ENCODE peak calls at places on chromosomes 12 and 14, in ten cellular contexts. One of them, this sample, is unnamed.
A peak's percentile ranks its signal among the peaks of the same experiment; 100 is the strongest.

GRCh38 chr12:96487214-96487613 is 2.2 kb upstream of the CFAP54 start:
- DNase-seq in mucosa of descending colon: no peak
- DNase-seq in neural crest cell: no peak
- DNase-seq in uterus: no peak
- DNase-seq in AG09309: peak; percentile 54
- DNase-seq in upper lobe of left lung: no peak
- DNase-seq in nephron progenitor cell: no peak
- DNase-seq in endothelial cell: no peak
- DNase-seq in GM12865: no peak
- DNase-seq in AG10803: peak; percentile 74
- DNase-seq in this sample: no peak

GRCh38 chr12:115485967-115486366 is 791.5 kb downstream of the MED13L start:
- DNase-seq in mucosa of descending colon: no peak
- DNase-seq in neural crest cell: no peak
- DNase-seq in uterus: no peak
- DNase-seq in AG09309: no peak
- DNase-seq in upper lobe of left lung: no peak
- DNase-seq in nephron progenitor cell: no peak
- DNase-seq in endothelial cell: no peak
- DNase-seq in GM12865: no peak
- DNase-seq in AG10803: no peak
- DNase-seq in this sample: no peak

GRCh38 chr12:39413836-39414771 is 28.8 kb downstream of the KIF21A start:
- DNase-seq in mucosa of descending colon: no peak
- DNase-seq in neural crest cell: no peak
- DNase-seq in uterus: no peak
- DNase-seq in AG09309: no peak
- DNase-seq in upper lobe of left lung: no peak
- DNase-seq in nephron progenitor cell: no peak
- DNase-seq in endothelial cell: no peak
- DNase-seq in GM12865: no peak
- DNase-seq in AG10803: no peak
- DNase-seq in this sample: no peak

GRCh38 chr12:52892193-52892852 is 12.6 kb downstream of the KRT8 start:
- DNase-seq in mucosa of descending colon: peak; percentile 44
- DNase-seq in neural crest cell: no peak
- DNase-seq in uterus: no peak
- DNase-seq in AG09309: no peak
- DNase-seq in upper lobe of left lung: no peak
- DNase-seq in nephron progenitor cell: no peak
- DNase-seq in endothelial cell: no peak
- DNase-seq in GM12865: no peak
- DNase-seq in AG10803: no peak
- DNase-seq in this sample: no peak

GRCh38 chr12:121800694-121801600 is 2.9 kb upstream of the SETD1B start:
- DNase-seq in mucosa of descending colon: peak; percentile 87
- DNase-seq in neural crest cell: peak; percentile 57
- DNase-seq in uterus: peak; percentile 75
- DNase-seq in AG09309: no peak
- DNase-seq in upper lobe of left lung: peak; percentile 71
- DNase-seq in nephron progenitor cell: peak; percentile 59
- DNase-seq in endothelial cell: no peak
- DNase-seq in GM12865: peak; percentile 81
- DNase-seq in AG10803: peak; percentile 86
- DNase-seq in this sample: peak; percentile 63

GRCh38 chr12:61213646-61214045 is 1046.6 kb upstream of the USP15 start:
- DNase-seq in mucosa of descending colon: no peak
- DNase-seq in neural crest cell: no peak
- DNase-seq in uterus: no peak
- DNase-seq in AG09309: no peak
- DNase-seq in upper lobe of left lung: no peak
- DNase-seq in nephron progenitor cell: no peak
- DNase-seq in endothelial cell: no peak
- DNase-seq in GM12865: no peak
- DNase-seq in AG10803: no peak
- DNase-seq in this sample: peak; percentile 10

GRCh38 chr14:65478596-65478995 is 66.1 kb downstream of the FUT8 start:
- DNase-seq in mucosa of descending colon: no peak
- DNase-seq in neural crest cell: no peak
- DNase-seq in uterus: no peak
- DNase-seq in AG09309: peak; percentile 43
- DNase-seq in upper lobe of left lung: no peak
- DNase-seq in nephron progenitor cell: no peak
- DNase-seq in endothelial cell: no peak
- DNase-seq in GM12865: peak; percentile 55
- DNase-seq in AG10803: peak; percentile 52
- DNase-seq in this sample: no peak

GRCh38 chr14:102319351-102320032 is at the start of gene ZNF839:
- DNase-seq in mucosa of descending colon: peak; percentile 96
- DNase-seq in neural crest cell: peak; percentile 96
- DNase-seq in uterus: peak; percentile 92
- DNase-seq in AG09309: no peak
- DNase-seq in upper lobe of left lung: peak; percentile 94
- DNase-seq in nephron progenitor cell: peak; percentile 93
- DNase-seq in endothelial cell: peak; percentile 91
- DNase-seq in GM12865: peak; percentile 95
- DNase-seq in AG10803: peak; percentile 90
- DNase-seq in this sample: peak; percentile 59

GRCh38 chr12:642633-643477 is 20.4 kb downstream of the NINJ2 start:
- DNase-seq in mucosa of descending colon: peak; percentile 87
- DNase-seq in neural crest cell: peak; percentile 56
- DNase-seq in uterus: peak; percentile 74
- DNase-seq in AG09309: no peak
- DNase-seq in upper lobe of left lung: peak; percentile 85
- DNase-seq in nephron progenitor cell: peak; percentile 75
- DNase-seq in endothelial cell: peak; percentile 75
- DNase-seq in GM12865: peak; percentile 94
- DNase-seq in AG10803: peak; percentile 75
- DNase-seq in this sample: no peak

GRCh38 chr14:22008098-22008412 is 334.4 kb upstream of the OR4E1 start:
- DNase-seq in mucosa of descending colon: no peak
- DNase-seq in neural crest cell: no peak
- DNase-seq in uterus: no peak
- DNase-seq in AG09309: no peak
- DNase-seq in upper lobe of left lung: no peak
- DNase-seq in nephron progenitor cell: no peak
- DNase-seq in endothelial cell: no peak
- DNase-seq in GM12865: no peak
- DNase-seq in AG10803: no peak
- DNase-seq in this sample: no peak

GRCh38 chr14:53596845-53597525 is 359.6 kb downstream of the BMP4 start:
- DNase-seq in mucosa of descending colon: no peak
- DNase-seq in neural crest cell: no peak
- DNase-seq in uterus: no peak
- DNase-seq in AG09309: no peak
- DNase-seq in upper lobe of left lung: no peak
- DNase-seq in nephron progenitor cell: no peak
- DNase-seq in endothelial cell: no peak
- DNase-seq in GM12865: no peak
- DNase-seq in AG10803: no peak
- DNase-seq in this sample: no peak

GRCh38 chr12:112480931-112481330 is 62.2 kb downstream of the PTPN11 start:
- DNase-seq in mucosa of descending colon: no peak
- DNase-seq in neural crest cell: no peak
- DNase-seq in uterus: no peak
- DNase-seq in AG09309: no peak
- DNase-seq in upper lobe of left lung: no peak
- DNase-seq in nephron progenitor cell: no peak
- DNase-seq in endothelial cell: no peak
- DNase-seq in GM12865: no peak
- DNase-seq in AG10803: no peak
- DNase-seq in this sample: no peak

DNA sequence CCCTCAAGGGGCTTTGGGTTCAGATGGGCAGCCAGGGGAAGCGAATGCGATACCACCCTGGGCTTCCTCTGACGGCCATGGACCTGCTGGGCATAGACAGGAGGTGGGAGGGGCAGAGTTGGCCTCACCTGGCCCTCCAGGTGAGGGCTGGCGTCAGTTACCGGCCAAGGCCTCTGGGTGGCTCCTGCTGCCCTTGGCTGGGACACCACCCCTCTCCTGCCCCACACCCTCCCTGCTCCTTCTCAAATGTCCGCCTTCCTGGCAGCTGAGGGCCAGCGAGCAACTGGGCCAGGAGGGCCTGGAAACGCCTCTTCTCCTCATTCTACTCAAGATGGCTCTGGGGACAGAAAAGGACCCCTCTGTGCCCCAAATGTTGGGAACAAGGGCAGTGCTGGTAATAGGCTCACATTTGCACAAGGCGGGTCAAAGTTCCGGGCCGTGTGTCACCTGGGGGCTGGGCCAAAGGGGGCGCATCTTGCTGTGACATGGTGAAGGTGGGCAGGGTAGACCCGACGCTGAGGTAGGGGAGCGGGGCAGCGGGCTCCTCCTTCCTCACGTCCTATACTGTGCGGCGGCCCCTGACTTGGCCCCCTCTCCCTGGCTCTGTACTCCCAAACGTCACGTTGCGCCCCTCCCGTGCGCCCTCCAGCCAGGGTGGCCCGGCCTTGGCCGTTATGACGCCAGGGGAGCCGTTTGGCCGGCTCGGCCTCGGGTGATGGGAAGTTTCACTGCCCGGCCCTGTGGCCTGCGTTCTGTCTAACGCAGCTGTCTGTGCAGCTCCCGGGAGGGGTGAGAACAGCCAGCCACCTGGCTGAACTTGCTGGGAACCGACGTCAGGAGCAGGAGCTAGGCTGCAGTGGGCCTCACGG is 18.1 kb upstream of the DLK1 start:
- DNase-seq in mucosa of descending colon: peak; percentile 77
- DNase-seq in neural crest cell: no peak
- DNase-seq in uterus: peak; percentile 83
- DNase-seq in AG09309: no peak
- DNase-seq in upper lobe of left lung: peak; percentile 84
- DNase-seq in nephron progenitor cell: peak; percentile 35
- DNase-seq in endothelial cell: no peak
- DNase-seq in GM12865: no peak
- DNase-seq in AG10803: no peak
- DNase-seq in this sample: peak; percentile 71
- TF ChIP-seq CTCF in mucosa of descending colon: peak; percentile 23
- TF ChIP-seq CTCF in neural crest cell: no peak
- TF ChIP-seq CTCF in uterus: no peak
- TF ChIP-seq CTCF in AG09309: no peak
- TF ChIP-seq CTCF in upper lobe of left lung: no peak
- TF ChIP-seq CTCF in nephron progenitor cell: no peak
- TF ChIP-seq CTCF in endothelial cell: no peak
- TF ChIP-seq CTCF in GM12865: no peak
- TF ChIP-seq CTCF in AG10803: no peak
- TF ChIP-seq CTCF in this sample: peak; percentile 72

GRCh38 chr12:127363392-127363791 is 903.6 kb upstream of the TMEM132C start:
- DNase-seq in mucosa of descending colon: no peak
- DNase-seq in neural crest cell: peak; percentile 8
- DNase-seq in uterus: no peak
- DNase-seq in AG09309: no peak
- DNase-seq in upper lobe of left lung: no peak
- DNase-seq in nephron progenitor cell: no peak
- DNase-seq in endothelial cell: no peak
- DNase-seq in GM12865: peak; percentile 20
- DNase-seq in AG10803: no peak
- DNase-seq in this sample: no peak
- TF ChIP-seq CTCF in mucosa of descending colon: no peak
- TF ChIP-seq CTCF in neural crest cell: peak; percentile 47
- TF ChIP-seq CTCF in uterus: no peak
- TF ChIP-seq CTCF in AG09309: peak; percentile 41
- TF ChIP-seq CTCF in upper lobe of left lung: no peak
- TF ChIP-seq CTCF in nephron progenitor cell: peak; percentile 31
- TF ChIP-seq CTCF in endothelial cell: no peak
- TF ChIP-seq CTCF in GM12865: peak; percentile 35
- TF ChIP-seq CTCF in AG10803: peak; percentile 45
- TF ChIP-seq CTCF in this sample: peak; percentile 46

DNA sequence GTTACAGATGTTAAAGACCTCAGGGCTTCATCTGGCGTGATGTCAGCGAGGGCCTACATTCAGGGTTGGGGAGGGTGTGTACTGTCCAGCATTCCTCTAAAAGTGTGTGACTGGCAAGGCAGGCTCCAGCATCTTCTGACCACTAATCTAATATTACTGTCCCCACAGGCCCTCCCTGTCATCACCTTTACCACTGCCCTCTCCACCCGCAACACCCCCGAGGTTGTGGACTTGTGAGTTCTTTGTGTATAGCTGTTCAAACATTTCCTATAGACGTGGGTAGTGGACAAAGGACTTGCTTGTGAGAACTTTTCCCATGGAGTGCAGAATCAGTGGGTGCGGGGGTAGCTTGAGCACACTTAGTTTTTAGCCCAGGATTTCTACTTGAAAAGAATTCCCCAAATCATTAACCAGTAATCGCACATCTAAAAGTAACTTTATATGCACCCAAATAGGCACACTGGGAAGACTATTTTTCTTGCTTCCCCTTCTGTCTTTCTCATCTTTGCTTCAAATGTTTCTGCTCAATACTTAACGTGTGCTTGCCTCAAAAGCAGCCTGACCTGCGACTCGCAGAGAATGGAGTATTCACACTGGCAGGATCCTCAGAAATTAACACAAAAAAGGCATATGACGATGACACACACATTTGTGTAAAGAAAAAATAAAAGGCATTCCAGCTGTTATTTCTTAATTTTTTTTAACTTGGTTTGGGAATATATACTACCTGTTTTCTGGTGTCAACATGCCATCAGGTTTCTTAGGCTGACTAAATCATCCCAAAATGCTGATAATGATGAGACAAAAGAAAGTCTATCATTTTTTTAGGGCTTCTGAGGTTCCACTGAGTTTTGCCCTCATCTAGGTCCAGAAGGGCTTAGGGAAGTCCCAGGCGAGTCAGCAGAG is 158.4 kb upstream of the HIF1A start:
- DNase-seq in mucosa of descending colon: no peak
- DNase-seq in neural crest cell: no peak
- DNase-seq in uterus: no peak
- DNase-seq in AG09309: no peak
- DNase-seq in upper lobe of left lung: no peak
- DNase-seq in nephron progenitor cell: no peak
- DNase-seq in endothelial cell: no peak
- DNase-seq in GM12865: no peak
- DNase-seq in AG10803: no peak
- DNase-seq in this sample: no peak
- TF ChIP-seq CTCF in mucosa of descending colon: no peak
- TF ChIP-seq CTCF in neural crest cell: no peak
- TF ChIP-seq CTCF in uterus: no peak
- TF ChIP-seq CTCF in AG09309: no peak
- TF ChIP-seq CTCF in upper lobe of left lung: no peak
- TF ChIP-seq CTCF in nephron progenitor cell: no peak
- TF ChIP-seq CTCF in endothelial cell: no peak
- TF ChIP-seq CTCF in GM12865: no peak
- TF ChIP-seq CTCF in AG10803: no peak
- TF ChIP-seq CTCF in this sample: no peak

DNA sequence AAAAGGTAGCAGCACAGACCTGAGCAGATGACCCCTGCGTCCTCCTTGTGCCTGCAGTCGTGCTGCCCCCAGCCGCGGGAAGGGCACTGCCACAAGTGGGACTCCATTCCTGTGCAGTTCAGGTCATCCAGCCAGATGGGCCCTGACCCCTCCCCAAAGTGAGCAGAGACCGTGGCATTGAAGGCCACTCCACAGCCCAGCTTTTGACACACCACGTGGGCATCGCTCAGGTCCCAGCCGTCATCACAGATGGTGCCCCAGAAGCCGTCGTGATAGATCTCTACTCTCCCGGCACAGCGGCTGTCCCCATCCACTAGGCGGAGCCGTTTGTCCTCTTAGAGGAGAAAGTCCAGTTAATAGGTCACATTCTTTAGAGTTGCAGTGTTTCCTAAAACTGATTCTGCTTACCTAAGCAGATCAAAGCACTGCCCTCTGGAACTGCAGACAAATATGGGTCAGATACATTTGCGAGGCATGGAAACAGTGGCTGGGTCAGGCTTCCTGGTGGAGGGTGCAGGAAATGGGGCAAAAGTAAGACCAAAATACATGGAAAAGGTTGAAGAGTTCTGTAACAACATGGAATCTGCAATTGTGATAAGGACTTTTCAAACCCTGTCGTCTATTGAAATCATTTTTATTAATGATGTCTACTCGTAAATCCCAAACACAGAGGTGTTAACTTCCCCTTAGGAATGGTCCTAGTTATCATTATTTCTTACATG is 69.4 kb downstream of the CD163L1 start:
- DNase-seq in mucosa of descending colon: peak; percentile 47
- DNase-seq in neural crest cell: no peak
- DNase-seq in uterus: no peak
- DNase-seq in AG09309: peak; percentile 1
- DNase-seq in upper lobe of left lung: peak; percentile 40
- DNase-seq in nephron progenitor cell: peak; percentile 47
- DNase-seq in endothelial cell: peak; percentile 53
- DNase-seq in GM12865: peak; percentile 50
- DNase-seq in AG10803: peak; percentile 48
- DNase-seq in this sample: peak; percentile 36
- TF ChIP-seq CTCF in mucosa of descending colon: no peak
- TF ChIP-seq CTCF in neural crest cell: peak; percentile 55
- TF ChIP-seq CTCF in uterus: no peak
- TF ChIP-seq CTCF in AG09309: peak; percentile 69
- TF ChIP-seq CTCF in upper lobe of left lung: no peak
- TF ChIP-seq CTCF in nephron progenitor cell: peak; percentile 32
- TF ChIP-seq CTCF in endothelial cell: peak; percentile 22
- TF ChIP-seq CTCF in GM12865: peak; percentile 57
- TF ChIP-seq CTCF in AG10803: peak; percentile 79
- TF ChIP-seq CTCF in this sample: peak; percentile 90

This sample was measured in LNCaP clone FGC.